ENCODE peak calls at places on chromosomes 7 and 10, in nine cellular contexts. One of them, this sample, is unnamed.
A peak's percentile ranks its signal among the peaks of the same experiment; 100 is the strongest.

GRCh38 chr10:132711618-132712051 is 74.3 kb downstream of the NKX6-2 start:
- DNase-seq in NCI-H2081 treated with DMSO at 0.1 percent for 48 hours: no peak
- DNase-seq in activated naive CD4-positive, alpha-beta T cell treated with Interleukin-2 at 50 U/mL for 16 hours: no peak
- DNase-seq in fibroblast of pulmonary artery: no peak
- DNase-seq in anterior cingulate cortex: no peak
- DNase-seq in stimulated activated CD8-positive, alpha-beta memory T cell treated with anti-CD3 and anti-CD28 coated beads, Interleukin-2, amount 100 ng/mL, for 1 hour: no peak
- DNase-seq in suprapubic skin: peak; percentile 69
- DNase-seq in Ammon's horn: no peak
- DNase-seq in NCI-H187: no peak
- DNase-seq in this sample: peak; percentile 55

GRCh38 chr7:40471891-40472290 is 337.1 kb downstream of the SUGCT start:
- DNase-seq in Ammon's horn: no peak
- DNase-seq in stimulated activated CD8-positive, alpha-beta memory T cell treated with anti-CD3 and anti-CD28 coated beads, Interleukin-2, amount 100 ng/mL, for 1 hour: no peak
- DNase-seq in NCI-H187: no peak
- DNase-seq in anterior cingulate cortex: no peak
- DNase-seq in fibroblast of pulmonary artery: no peak
- DNase-seq in activated naive CD4-positive, alpha-beta T cell treated with Interleukin-2 at 50 U/mL for 16 hours: no peak
- DNase-seq in NCI-H2081 treated with DMSO at 0.1 percent for 48 hours: no peak
- DNase-seq in suprapubic skin: no peak
- DNase-seq in this sample: no peak

GRCh38 chr7:105896407-105896842 is 20.0 kb upstream of the ATXN7L1 start:
- DNase-seq in stimulated activated CD8-positive, alpha-beta memory T cell treated with anti-CD3 and anti-CD28 coated beads, Interleukin-2, amount 100 ng/mL, for 1 hour: no peak
- DNase-seq in activated naive CD4-positive, alpha-beta T cell treated with Interleukin-2 at 50 U/mL for 16 hours: no peak
- DNase-seq in Ammon's horn: peak; percentile 58
- DNase-seq in NCI-H2081 treated with DMSO at 0.1 percent for 48 hours: peak; percentile 81
- DNase-seq in anterior cingulate cortex: no peak
- DNase-seq in NCI-H187: peak; percentile 44
- DNase-seq in suprapubic skin: no peak
- DNase-seq in fibroblast of pulmonary artery: no peak
- DNase-seq in this sample: no peak

GRCh38 chr7:17523813-17524741 is 225.6 kb downstream of the AHR start:
- DNase-seq in stimulated activated CD8-positive, alpha-beta memory T cell treated with anti-CD3 and anti-CD28 coated beads, Interleukin-2, amount 100 ng/mL, for 1 hour: no peak
- DNase-seq in NCI-H2081 treated with DMSO at 0.1 percent for 48 hours: no peak
- DNase-seq in anterior cingulate cortex: no peak
- DNase-seq in Ammon's horn: no peak
- DNase-seq in suprapubic skin: no peak
- DNase-seq in fibroblast of pulmonary artery: peak; percentile 97
- DNase-seq in activated naive CD4-positive, alpha-beta T cell treated with Interleukin-2 at 50 U/mL for 16 hours: no peak
- DNase-seq in NCI-H187: no peak
- DNase-seq in this sample: no peak

GRCh38 chr10:95295031-95295755 is 4.4 kb upstream of the PDLIM1 start:
- DNase-seq in activated naive CD4-positive, alpha-beta T cell treated with Interleukin-2 at 50 U/mL for 16 hours: peak; percentile 12
- DNase-seq in suprapubic skin: no peak
- DNase-seq in NCI-H2081 treated with DMSO at 0.1 percent for 48 hours: no peak
- DNase-seq in fibroblast of pulmonary artery: peak; percentile 60
- DNase-seq in anterior cingulate cortex: no peak
- DNase-seq in Ammon's horn: no peak
- DNase-seq in NCI-H187: no peak
- DNase-seq in stimulated activated CD8-positive, alpha-beta memory T cell treated with anti-CD3 and anti-CD28 coated beads, Interleukin-2, amount 100 ng/mL, for 1 hour: no peak
- DNase-seq in this sample: peak; percentile 89

GRCh38 chr10:71268247-71268691 is 50.8 kb upstream of the SLC29A3 start:
- DNase-seq in NCI-H187: no peak
- DNase-seq in Ammon's horn: peak; percentile 76
- DNase-seq in suprapubic skin: no peak
- DNase-seq in anterior cingulate cortex: no peak
- DNase-seq in stimulated activated CD8-positive, alpha-beta memory T cell treated with anti-CD3 and anti-CD28 coated beads, Interleukin-2, amount 100 ng/mL, for 1 hour: no peak
- DNase-seq in NCI-H2081 treated with DMSO at 0.1 percent for 48 hours: no peak
- DNase-seq in activated naive CD4-positive, alpha-beta T cell treated with Interleukin-2 at 50 U/mL for 16 hours: no peak
- DNase-seq in fibroblast of pulmonary artery: peak; percentile 63
- DNase-seq in this sample: no peak

GRCh38 chr7:1223196-1224092 is 9.2 kb upstream of the UNCX start:
- DNase-seq in fibroblast of pulmonary artery: no peak
- DNase-seq in anterior cingulate cortex: no peak
- DNase-seq in stimulated activated CD8-positive, alpha-beta memory T cell treated with anti-CD3 and anti-CD28 coated beads, Interleukin-2, amount 100 ng/mL, for 1 hour: no peak
- DNase-seq in Ammon's horn: no peak
- DNase-seq in NCI-H187: no peak
- DNase-seq in activated naive CD4-positive, alpha-beta T cell treated with Interleukin-2 at 50 U/mL for 16 hours: no peak
- DNase-seq in NCI-H2081 treated with DMSO at 0.1 percent for 48 hours: no peak
- DNase-seq in suprapubic skin: no peak
- DNase-seq in this sample: no peak

GRCh38 chr7:73718905-73719805 is at the start of gene STX1A:
- DNase-seq in activated naive CD4-positive, alpha-beta T cell treated with Interleukin-2 at 50 U/mL for 16 hours: peak; percentile 76
- DNase-seq in NCI-H187: peak; percentile 19
- DNase-seq in NCI-H2081 treated with DMSO at 0.1 percent for 48 hours: no peak
- DNase-seq in Ammon's horn: peak; percentile 73
- DNase-seq in stimulated activated CD8-positive, alpha-beta memory T cell treated with anti-CD3 and anti-CD28 coated beads, Interleukin-2, amount 100 ng/mL, for 1 hour: peak; percentile 53
- DNase-seq in anterior cingulate cortex: peak; percentile 50
- DNase-seq in suprapubic skin: no peak
- DNase-seq in fibroblast of pulmonary artery: peak; percentile 66
- DNase-seq in this sample: peak; percentile 91

GRCh38 chr7:134857958-134858357 is 78.5 kb downstream of the CALD1 start:
- DNase-seq in fibroblast of pulmonary artery: no peak
- DNase-seq in anterior cingulate cortex: no peak
- DNase-seq in suprapubic skin: no peak
- DNase-seq in NCI-H187: no peak
- DNase-seq in stimulated activated CD8-positive, alpha-beta memory T cell treated with anti-CD3 and anti-CD28 coated beads, Interleukin-2, amount 100 ng/mL, for 1 hour: no peak
- DNase-seq in Ammon's horn: no peak
- DNase-seq in activated naive CD4-positive, alpha-beta T cell treated with Interleukin-2 at 50 U/mL for 16 hours: no peak
- DNase-seq in NCI-H2081 treated with DMSO at 0.1 percent for 48 hours: no peak
- DNase-seq in this sample: no peak

GRCh38 chr7:20083781-20084180 is 133.4 kb downstream of the MACC1 start:
- DNase-seq in Ammon's horn: no peak
- DNase-seq in NCI-H187: no peak
- DNase-seq in fibroblast of pulmonary artery: peak; percentile 60
- DNase-seq in suprapubic skin: no peak
- DNase-seq in anterior cingulate cortex: no peak
- DNase-seq in activated naive CD4-positive, alpha-beta T cell treated with Interleukin-2 at 50 U/mL for 16 hours: no peak
- DNase-seq in NCI-H2081 treated with DMSO at 0.1 percent for 48 hours: no peak
- DNase-seq in stimulated activated CD8-positive, alpha-beta memory T cell treated with anti-CD3 and anti-CD28 coated beads, Interleukin-2, amount 100 ng/mL, for 1 hour: no peak
- DNase-seq in this sample: no peak

GRCh38 chr7:76296743-76297740 is 5.4 kb upstream of the HSPB1 start:
- DNase-seq in NCI-H2081 treated with DMSO at 0.1 percent for 48 hours: no peak
- DNase-seq in activated naive CD4-positive, alpha-beta T cell treated with Interleukin-2 at 50 U/mL for 16 hours: no peak
- DNase-seq in Ammon's horn: no peak
- DNase-seq in fibroblast of pulmonary artery: peak; percentile 92
- DNase-seq in anterior cingulate cortex: no peak
- DNase-seq in suprapubic skin: no peak
- DNase-seq in NCI-H187: no peak
- DNase-seq in stimulated activated CD8-positive, alpha-beta memory T cell treated with anti-CD3 and anti-CD28 coated beads, Interleukin-2, amount 100 ng/mL, for 1 hour: no peak
- DNase-seq in this sample: peak; percentile 91

GRCh38 chr10:49649936-49650723 is 29.3 kb upstream of the C10orf53 start:
- DNase-seq in anterior cingulate cortex: no peak
- DNase-seq in suprapubic skin: no peak
- DNase-seq in NCI-H2081 treated with DMSO at 0.1 percent for 48 hours: no peak
- DNase-seq in fibroblast of pulmonary artery: no peak
- DNase-seq in stimulated activated CD8-positive, alpha-beta memory T cell treated with anti-CD3 and anti-CD28 coated beads, Interleukin-2, amount 100 ng/mL, for 1 hour: no peak
- DNase-seq in activated naive CD4-positive, alpha-beta T cell treated with Interleukin-2 at 50 U/mL for 16 hours: no peak
- DNase-seq in Ammon's horn: no peak
- DNase-seq in NCI-H187: no peak
- DNase-seq in this sample: no peak

GRCh38 chr7:116588641-116589594 is 64.1 kb downstream of the CAV1 start:
- DNase-seq in NCI-H187: no peak
- DNase-seq in fibroblast of pulmonary artery: peak; percentile 82
- DNase-seq in suprapubic skin: no peak
- DNase-seq in activated naive CD4-positive, alpha-beta T cell treated with Interleukin-2 at 50 U/mL for 16 hours: no peak
- DNase-seq in NCI-H2081 treated with DMSO at 0.1 percent for 48 hours: no peak
- DNase-seq in Ammon's horn: peak; percentile 66
- DNase-seq in anterior cingulate cortex: no peak
- DNase-seq in stimulated activated CD8-positive, alpha-beta memory T cell treated with anti-CD3 and anti-CD28 coated beads, Interleukin-2, amount 100 ng/mL, for 1 hour: no peak
- DNase-seq in this sample: no peak

GRCh38 chr10:5543628-5544027 is 18.9 kb downstream of the CALML3 start:
- DNase-seq in activated naive CD4-positive, alpha-beta T cell treated with Interleukin-2 at 50 U/mL for 16 hours: no peak
- DNase-seq in stimulated activated CD8-positive, alpha-beta memory T cell treated with anti-CD3 and anti-CD28 coated beads, Interleukin-2, amount 100 ng/mL, for 1 hour: no peak
- DNase-seq in anterior cingulate cortex: no peak
- DNase-seq in NCI-H187: no peak
- DNase-seq in NCI-H2081 treated with DMSO at 0.1 percent for 48 hours: no peak
- DNase-seq in Ammon's horn: no peak
- DNase-seq in suprapubic skin: no peak
- DNase-seq in fibroblast of pulmonary artery: no peak
- DNase-seq in this sample: no peak

GRCh38 chr10:44830022-44830421 is 81.1 kb upstream of the TMEM72 start:
- DNase-seq in suprapubic skin: no peak
- DNase-seq in fibroblast of pulmonary artery: peak; percentile 47
- DNase-seq in stimulated activated CD8-positive, alpha-beta memory T cell treated with anti-CD3 and anti-CD28 coated beads, Interleukin-2, amount 100 ng/mL, for 1 hour: no peak
- DNase-seq in activated naive CD4-positive, alpha-beta T cell treated with Interleukin-2 at 50 U/mL for 16 hours: no peak
- DNase-seq in Ammon's horn: no peak
- DNase-seq in NCI-H187: no peak
- DNase-seq in NCI-H2081 treated with DMSO at 0.1 percent for 48 hours: no peak
- DNase-seq in anterior cingulate cortex: no peak
- DNase-seq in this sample: no peak

GRCh38 chr7:134710854-134711624 is 64.4 kb downstream of the BPGM start:
- DNase-seq in fibroblast of pulmonary artery: no peak
- DNase-seq in suprapubic skin: no peak
- DNase-seq in NCI-H187: no peak
- DNase-seq in stimulated activated CD8-positive, alpha-beta memory T cell treated with anti-CD3 and anti-CD28 coated beads, Interleukin-2, amount 100 ng/mL, for 1 hour: peak; percentile 21
- DNase-seq in NCI-H2081 treated with DMSO at 0.1 percent for 48 hours: no peak
- DNase-seq in anterior cingulate cortex: no peak
- DNase-seq in Ammon's horn: no peak
- DNase-seq in activated naive CD4-positive, alpha-beta T cell treated with Interleukin-2 at 50 U/mL for 16 hours: peak; percentile 37
- DNase-seq in this sample: no peak

GRCh38 chr7:117212969-117213877 is 109.6 kb downstream of the WNT2 start:
- DNase-seq in stimulated activated CD8-positive, alpha-beta memory T cell treated with anti-CD3 and anti-CD28 coated beads, Interleukin-2, amount 100 ng/mL, for 1 hour: peak; percentile 1
- DNase-seq in fibroblast of pulmonary artery: peak; percentile 77
- DNase-seq in NCI-H2081 treated with DMSO at 0.1 percent for 48 hours: no peak
- DNase-seq in suprapubic skin: no peak
- DNase-seq in anterior cingulate cortex: no peak
- DNase-seq in activated naive CD4-positive, alpha-beta T cell treated with Interleukin-2 at 50 U/mL for 16 hours: peak; percentile 47
- DNase-seq in NCI-H187: peak; percentile 16
- DNase-seq in Ammon's horn: peak; percentile 63
- DNase-seq in this sample: no peak

GRCh38 chr7:121344093-121344492 is 15.3 kb downstream of the WNT16 start:
- DNase-seq in anterior cingulate cortex: no peak
- DNase-seq in stimulated activated CD8-positive, alpha-beta memory T cell treated with anti-CD3 and anti-CD28 coated beads, Interleukin-2, amount 100 ng/mL, for 1 hour: no peak
- DNase-seq in NCI-H2081 treated with DMSO at 0.1 percent for 48 hours: no peak
- DNase-seq in NCI-H187: no peak
- DNase-seq in Ammon's horn: no peak
- DNase-seq in suprapubic skin: no peak
- DNase-seq in activated naive CD4-positive, alpha-beta T cell treated with Interleukin-2 at 50 U/mL for 16 hours: no peak
- DNase-seq in fibroblast of pulmonary artery: no peak
- DNase-seq in this sample: no peak

GRCh38 chr10:60985946-60986345 is 42.0 kb upstream of the RHOBTB1 start:
- DNase-seq in activated naive CD4-positive, alpha-beta T cell treated with Interleukin-2 at 50 U/mL for 16 hours: no peak
- DNase-seq in Ammon's horn: no peak
- DNase-seq in anterior cingulate cortex: no peak
- DNase-seq in fibroblast of pulmonary artery: no peak
- DNase-seq in suprapubic skin: no peak
- DNase-seq in stimulated activated CD8-positive, alpha-beta memory T cell treated with anti-CD3 and anti-CD28 coated beads, Interleukin-2, amount 100 ng/mL, for 1 hour: no peak
- DNase-seq in NCI-H2081 treated with DMSO at 0.1 percent for 48 hours: no peak
- DNase-seq in NCI-H187: no peak
- DNase-seq in this sample: no peak

GRCh38 chr7:44150966-44151678 is 10.0 kb upstream of the MYL7 start:
- DNase-seq in Ammon's horn: no peak
- DNase-seq in anterior cingulate cortex: no peak
- DNase-seq in stimulated activated CD8-positive, alpha-beta memory T cell treated with anti-CD3 and anti-CD28 coated beads, Interleukin-2, amount 100 ng/mL, for 1 hour: no peak
- DNase-seq in suprapubic skin: peak; percentile 52
- DNase-seq in fibroblast of pulmonary artery: no peak
- DNase-seq in NCI-H187: no peak
- DNase-seq in activated naive CD4-positive, alpha-beta T cell treated with Interleukin-2 at 50 U/mL for 16 hours: no peak
- DNase-seq in NCI-H2081 treated with DMSO at 0.1 percent for 48 hours: no peak
- DNase-seq in this sample: no peak

GRCh38 chr10:131689016-131689415 is 211.8 kb upstream of the PPP2R2D start:
- DNase-seq in fibroblast of pulmonary artery: no peak
- DNase-seq in Ammon's horn: no peak
- DNase-seq in suprapubic skin: no peak
- DNase-seq in anterior cingulate cortex: no peak
- DNase-seq in stimulated activated CD8-positive, alpha-beta memory T cell treated with anti-CD3 and anti-CD28 coated beads, Interleukin-2, amount 100 ng/mL, for 1 hour: no peak
- DNase-seq in NCI-H187: no peak
- DNase-seq in NCI-H2081 treated with DMSO at 0.1 percent for 48 hours: no peak
- DNase-seq in activated naive CD4-positive, alpha-beta T cell treated with Interleukin-2 at 50 U/mL for 16 hours: no peak
- DNase-seq in this sample: peak; percentile 43

GRCh38 chr10:124560377-124560776 is 98.8 kb downstream of the LHPP start:
- DNase-seq in Ammon's horn: peak; percentile 79
- DNase-seq in stimulated activated CD8-positive, alpha-beta memory T cell treated with anti-CD3 and anti-CD28 coated beads, Interleukin-2, amount 100 ng/mL, for 1 hour: no peak
- DNase-seq in NCI-H2081 treated with DMSO at 0.1 percent for 48 hours: no peak
- DNase-seq in NCI-H187: no peak
- DNase-seq in anterior cingulate cortex: peak; percentile 65
- DNase-seq in fibroblast of pulmonary artery: peak; percentile 75
- DNase-seq in activated naive CD4-positive, alpha-beta T cell treated with Interleukin-2 at 50 U/mL for 16 hours: no peak
- DNase-seq in suprapubic skin: no peak
- DNase-seq in this sample: peak; percentile 88

GRCh38 chr7:94205529-94205928 is 189.2 kb upstream of the COL1A2 start:
- DNase-seq in fibroblast of pulmonary artery: peak; percentile 27
- DNase-seq in activated naive CD4-positive, alpha-beta T cell treated with Interleukin-2 at 50 U/mL for 16 hours: no peak
- DNase-seq in Ammon's horn: no peak
- DNase-seq in NCI-H2081 treated with DMSO at 0.1 percent for 48 hours: no peak
- DNase-seq in suprapubic skin: no peak
- DNase-seq in NCI-H187: no peak
- DNase-seq in anterior cingulate cortex: no peak
- DNase-seq in stimulated activated CD8-positive, alpha-beta memory T cell treated with anti-CD3 and anti-CD28 coated beads, Interleukin-2, amount 100 ng/mL, for 1 hour: no peak
- DNase-seq in this sample: no peak

GRCh38 chr7:157276091-157276561 is 60.7 kb upstream of the DNAJB6 start:
- DNase-seq in suprapubic skin: no peak
- DNase-seq in Ammon's horn: no peak
- DNase-seq in stimulated activated CD8-positive, alpha-beta memory T cell treated with anti-CD3 and anti-CD28 coated beads, Interleukin-2, amount 100 ng/mL, for 1 hour: no peak
- DNase-seq in activated naive CD4-positive, alpha-beta T cell treated with Interleukin-2 at 50 U/mL for 16 hours: no peak
- DNase-seq in fibroblast of pulmonary artery: no peak
- DNase-seq in NCI-H2081 treated with DMSO at 0.1 percent for 48 hours: no peak
- DNase-seq in anterior cingulate cortex: no peak
- DNase-seq in NCI-H187: no peak
- DNase-seq in this sample: peak; percentile 68

GRCh38 chr7:130277763-130278643 is 11.3 kb downstream of the CPA2 start:
- DNase-seq in NCI-H187: peak; percentile 40
- DNase-seq in suprapubic skin: no peak
- DNase-seq in anterior cingulate cortex: peak; percentile 43
- DNase-seq in fibroblast of pulmonary artery: peak; percentile 85
- DNase-seq in NCI-H2081 treated with DMSO at 0.1 percent for 48 hours: no peak
- DNase-seq in Ammon's horn: peak; percentile 66
- DNase-seq in stimulated activated CD8-positive, alpha-beta memory T cell treated with anti-CD3 and anti-CD28 coated beads, Interleukin-2, amount 100 ng/mL, for 1 hour: no peak
- DNase-seq in activated naive CD4-positive, alpha-beta T cell treated with Interleukin-2 at 50 U/mL for 16 hours: no peak
- DNase-seq in this sample: no peak

GRCh38 chr7:107503667-107504066 is 33.8 kb downstream of the GPR22 start:
- DNase-seq in NCI-H187: no peak
- DNase-seq in suprapubic skin: no peak
- DNase-seq in NCI-H2081 treated with DMSO at 0.1 percent for 48 hours: no peak
- DNase-seq in fibroblast of pulmonary artery: no peak
- DNase-seq in anterior cingulate cortex: no peak
- DNase-seq in Ammon's horn: no peak
- DNase-seq in stimulated activated CD8-positive, alpha-beta memory T cell treated with anti-CD3 and anti-CD28 coated beads, Interleukin-2, amount 100 ng/mL, for 1 hour: no peak
- DNase-seq in activated naive CD4-positive, alpha-beta T cell treated with Interleukin-2 at 50 U/mL for 16 hours: no peak
- DNase-seq in this sample: no peak

This sample was measured in kidney.